ENCODE peak calls at places on chromosomes 16 and 17, in six cellular contexts. L, E, N, M, H and Z are unnamed samples.
A peak's percentile ranks its signal among the peaks of the same experiment; 100 is the strongest.

GRCh38 chr16:74462361-74462760 is 41.1 kb upstream of the CLEC18B start:
- DNase-seq in L (no peak), E (no peak), N (no peak), M (no peak), H (no peak), Z (no peak)

GRCh38 chr17:64661981-64662773 is at the start of gene SMURF2:
- DNase-seq in L (peak; percentile 89), E (peak; percentile 90), N (peak; percentile 87), M (peak; percentile 95), H (peak; percentile 61), Z (peak; percentile 93)

GRCh38 chr16:30946671-30947532 is 2.0 kb upstream of the ORAI3 start:
- DNase-seq in L (no peak), E (no peak), N (no peak), M (peak; percentile 83), H (no peak), Z (no peak)

GRCh38 chr16:83715217-83715920 is 92.4 kb upstream of the HSBP1 start:
- DNase-seq in L (no peak), E (no peak), N (no peak), M (peak; percentile 18), H (peak; percentile 21), Z (no peak)

GRCh38 chr17:78172284-78173024 is 4.1 kb downstream of the SYNGR2 start:
- DNase-seq in L (no peak), E (no peak), N (no peak), M (peak; percentile 84), H (no peak), Z (no peak)

GRCh38 chr16:47139561-47140185 is 4.1 kb downstream of the NETO2 start:
- DNase-seq in L (no peak), E (no peak), N (no peak), M (no peak), H (no peak), Z (no peak)

GRCh38 chr16:86403056-86403455 is 107.3 kb upstream of the FOXF1 start:
- DNase-seq in L (no peak), E (no peak), N (no peak), M (no peak), H (no peak), Z (no peak)

GRCh38 chr17:31739300-31739699 is 119.7 kb downstream of the COPRS start:
- DNase-seq in L (peak; percentile 65), E (no peak), N (no peak), M (no peak), H (no peak), Z (peak; percentile 53)

GRCh38 chr16:56630134-56630533 is 2.3 kb upstream of the MT1M start:
- DNase-seq in L (no peak), E (no peak), N (peak; percentile 48), M (no peak), H (no peak), Z (no peak)

GRCh38 chr17:2170023-2170422 is 115.1 kb downstream of the HIC1 start:
- DNase-seq in L (no peak), E (peak; percentile 48), N (peak; percentile 7), M (no peak), H (no peak), Z (no peak)

GRCh38 chr16:11743308-11744074 is 834 bp upstream of the TXNDC11 start:
- DNase-seq in L (peak; percentile 6), E (no peak), N (peak; percentile 71), M (no peak), H (no peak), Z (peak; percentile 37)